ENCODE peak calls at places on chromosome 13, in nine cellular contexts. Z is esophagus squamous epithelium; B is mammary epithelial cell; G is breast epithelium; L is CD8-positive, alpha-beta T cell; R is lower lobe of right lung; C is pancreas; M is PC-9; U is heart left ventricle. H is an unnamed sample. For H3K9me3, the result is how much of the 10 kb centered on the place peaks cover.

GRCh38 chr13:36154567-36155231 is 23.5 kb upstream of the DCLK1 start:
- DNase-seq in Z (no peak), B (no peak), G (no peak), L (no peak), R (no peak), C (no peak), M (no peak), U (no peak), H (no peak)

GRCh38 chr13:44052843-44053607 is 173.3 kb downstream of the LACC1 start:
- DNase-seq in Z (no peak), B (no peak), G (peak), L (no peak), R (peak), C (no peak), M (no peak), U (peak), H (no peak)

GRCh38 chr13:94705081-94705751 is 7.1 kb downstream of the SOX21 start:
- DNase-seq in Z (no peak), B (no peak), G (no peak), L (no peak), R (no peak), C (no peak), M (no peak), U (no peak), H (no peak)

GRCh38 chr13:84870190-84870589 is 929.0 kb downstream of the SLITRK6 start:
- DNase-seq in Z (no peak), B (no peak), G (no peak), L (no peak), R (no peak), C (no peak), M (no peak), U (no peak), H (no peak)

GRCh38 chr13:73224708-73225107 is 165.9 kb downstream of the KLF5 start:
- DNase-seq in Z (no peak), B (peak), G (no peak), L (no peak), R (no peak), C (no peak), M (no peak), U (no peak), H (no peak)

GRCh38 chr13:51067376-51068125 is 43.5 kb downstream of the C13orf42 start:
- DNase-seq in Z (no peak), B (no peak), G (no peak), L (no peak), R (no peak), C (no peak), M (no peak), U (no peak), H (no peak)

GRCh38 chr13:46604226-46604968 is 51.4 kb downstream of the LRCH1 start:
- DNase-seq in Z (no peak), B (no peak), G (no peak), L (no peak), R (no peak), C (no peak), M (no peak), U (no peak), H (no peak)

GRCh38 chr13:51666839-51667238 is 82.6 kb downstream of the WDFY2 start:
- DNase-seq in Z (no peak), B (no peak), G (no peak), L (no peak), R (no peak), C (no peak), M (no peak), U (no peak), H (no peak)

GRCh38 chr13:46315491-46316075 is 71.5 kb downstream of the RUBCNL start:
- DNase-seq in Z (no peak), B (no peak), G (no peak), L (no peak), R (no peak), C (no peak), M (no peak), U (no peak), H (no peak)

GRCh38 chr13:107370036-107370785 is 802.3 kb upstream of the ARGLU1 start:
- DNase-seq in Z (no peak), B (no peak), G (no peak), L (no peak), R (no peak), C (no peak), M (no peak), U (no peak), H (no peak)

GRCh38 chr13:50200562-50200961 is 185.3 kb downstream of the KCNRG start:
- DNase-seq in Z (no peak), B (no peak), G (no peak), L (no peak), R (no peak), C (no peak), M (no peak), U (no peak), H (no peak)

GRCh38 chr13:99256709-99257108 is 1.5 kb downstream of the GPR18 start:
- DNase-seq in Z (no peak), B (no peak), G (no peak), L (no peak), R (no peak), C (no peak), M (no peak), U (no peak), H (no peak)

GRCh38 chr13:19950374-19950773 is 8.2 kb upstream of the ZMYM2 start:
- DNase-seq in Z (no peak), B (no peak), G (no peak), L (no peak), R (no peak), C (no peak), M (no peak), U (no peak), H (no peak)

GRCh38 chr13:100788540-100788939 is 113.9 kb upstream of the TMTC4 start:
- DNase-seq in Z (no peak), B (no peak), G (no peak), L (no peak), R (no peak), C (no peak), M (no peak), U (no peak), H (no peak)

GRCh38 chr13:44906758-44907157 is 82.5 kb downstream of the NUFIP1 start:
- DNase-seq in Z (no peak), B (no peak), G (no peak), L (no peak), R (no peak), C (no peak), M (no peak), U (no peak), H (no peak)

GRCh38 chr13:49996166-49996915 is 501 bp upstream of the TRIM13 start:
- DNase-seq in Z (peak), B (peak), G (peak), L (peak), R (peak), C (peak), M (peak), U (peak), H (no peak)

GRCh38 chr13:20264271-20265018 is 32.3 kb upstream of the GJB6 start:
- DNase-seq in Z (no peak), B (no peak), G (no peak), L (no peak), R (no peak), C (no peak), M (no peak), U (no peak), H (no peak)

GRCh38 chr13:35016362-35017148 is 74.5 kb downstream of the NBEA start:
- DNase-seq in Z (no peak), B (no peak), G (no peak), L (no peak), R (no peak), C (no peak), M (no peak), U (no peak), H (no peak)

GRCh38 chr13:50133277-50133953 is 118.2 kb downstream of the KCNRG start:
- DNase-seq in Z (no peak), B (no peak), G (no peak), L (no peak), R (no peak), C (no peak), M (no peak), U (peak), H (no peak)

GRCh38 chr13:59877933-59878332 is 285.8 kb downstream of the DIAPH3 start:
- DNase-seq in Z (no peak), B (peak), G (no peak), L (no peak), R (no peak), C (no peak), M (no peak), U (no peak), H (no peak)

GRCh38 chr13:26021956-26022355 is 29.9 kb downstream of the SHISA2 start:
- DNase-seq in Z (no peak), B (peak), G (no peak), L (no peak), R (no peak), C (no peak), M (no peak), U (no peak), H (no peak)

GRCh38 chr13:44221657-44222056 is 152.0 kb upstream of the SERP2 start:
- DNase-seq in Z (no peak), B (no peak), G (no peak), L (no peak), R (no peak), C (no peak), M (no peak), U (no peak), H (no peak)

GRCh38 chr13:110503979-110504499 is 57.5 kb downstream of the RAB20 start:
- DNase-seq in Z (no peak), B (no peak), G (no peak), L (no peak), R (no peak), C (peak), M (no peak), U (no peak), H (no peak)

GRCh38 chr13:109737606-109738005 is 48.8 kb downstream of the IRS2 start:
- DNase-seq in Z (no peak), B (peak), G (no peak), L (no peak), R (no peak), C (no peak), M (peak), U (no peak), H (no peak)

GRCh38 chr13:98141509-98141908 is 1.4 kb upstream of the FARP1 start:
- DNase-seq in Z (no peak), B (no peak), G (no peak), L (no peak), R (no peak), C (no peak), M (no peak), U (no peak), H (no peak)

GRCh38 chr13:25463496-25463895 is 91.7 kb downstream of the ATP8A2 start:
- DNase-seq in Z (no peak), B (peak), G (no peak), L (no peak), R (no peak), C (no peak), M (no peak), U (no peak), H (no peak)

GRCh38 chr13:40629678-40630384 is 36.6 kb downstream of the FOXO1 start:
- DNase-seq in Z (no peak), B (no peak), G (no peak), L (no peak), R (no peak), C (no peak), M (no peak), U (no peak), H (no peak)

GRCh38 chr13:58921129-58921528 is 1242.6 kb downstream of the DIAPH3 start:
- DNase-seq in Z (no peak), B (no peak), G (no peak), L (no peak), R (no peak), C (no peak), M (no peak), U (no peak), H (no peak)

GRCh38 chr13:40181203-40181845 is 485.1 kb downstream of the FOXO1 start:
- DNase-seq in Z (no peak), B (peak), G (no peak), L (no peak), R (no peak), C (no peak), M (no peak), U (no peak), H (no peak)

GRCh38 chr13:109644956-109645355 is 141.4 kb downstream of the IRS2 start:
- DNase-seq in Z (no peak), B (no peak), G (no peak), L (no peak), R (no peak), C (no peak), M (no peak), U (no peak), H (no peak)

GRCh38 chr13:21435231-21435630 is 23.9 kb downstream of the ZDHHC20 start:
- DNase-seq in Z (no peak), B (no peak), G (no peak), L (no peak), R (no peak), C (no peak), M (no peak), U (no peak), H (no peak)
- H3K9me3 ChIP-seq in Z (under half), B (under half), G (under half), L (under half), R (under half), C (under half), M (under half), U (under half), H (under half)

GRCh38 chr13:75426421-75426820 is 55.5 kb downstream of the TBC1D4 start:
- DNase-seq in Z (no peak), B (peak), G (peak), L (no peak), R (no peak), C (no peak), M (no peak), U (no peak), H (no peak)

GRCh38 chr13:75437582-75438318 is 44.2 kb downstream of the TBC1D4 start:
- DNase-seq in Z (no peak), B (no peak), G (no peak), L (no peak), R (no peak), C (no peak), M (no peak), U (no peak), H (no peak)

GRCh38 chr13:75430618-75431209 is 51.3 kb downstream of the TBC1D4 start:
- DNase-seq in Z (no peak), B (no peak), G (no peak), L (no peak), R (no peak), C (no peak), M (no peak), U (no peak), H (no peak)

GRCh38 chr13:75432811-75433244 is 49.1 kb downstream of the TBC1D4 start:
- DNase-seq in Z (no peak), B (no peak), G (no peak), L (no peak), R (no peak), C (no peak), M (no peak), U (no peak), H (no peak)

DNA sequence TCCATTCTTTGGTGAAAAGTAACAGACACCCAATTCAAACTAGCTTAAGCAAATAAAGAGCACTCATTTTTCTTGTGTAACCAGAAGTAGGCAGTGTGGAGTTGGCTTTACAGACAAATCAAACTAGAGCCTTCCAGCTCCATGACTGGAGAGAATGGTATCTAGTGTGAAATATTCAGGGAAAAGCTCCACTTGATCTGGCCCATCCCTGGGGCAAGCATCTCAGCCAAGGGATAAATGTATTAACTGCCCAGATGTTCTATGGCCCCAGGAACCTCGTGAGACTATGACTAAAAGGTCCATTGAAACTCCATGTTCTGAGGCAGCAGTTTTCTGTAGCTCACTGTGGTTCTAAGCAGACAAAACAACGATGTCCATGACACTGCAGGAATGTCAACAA is 49.9 kb downstream of the TBC1D4 start:
- DNase-seq in Z (no peak), B (no peak), G (no peak), L (no peak), R (no peak), C (no peak), M (no peak), U (no peak), H (no peak)
- H3K27ac ChIP-seq in Z (no peak), B (no peak), G (no peak), L (no peak), R (no peak), C (no peak), M (no peak), U (peak), H (no peak)

GRCh38 chr13:42894765-42895181 is 97.3 kb downstream of the EPSTI1 start:
- DNase-seq in Z (no peak), B (peak), G (no peak), L (no peak), R (no peak), C (no peak), M (peak), U (no peak), H (no peak)
- H3K9me3 ChIP-seq in Z (under half), B (under half), G (under half), L (under half), R (under half), C (under half), M (under half), U (under half), H (under half)

GRCh38 chr13:106113796-106114195 is 421.7 kb downstream of the EFNB2 start:
- DNase-seq in Z (no peak), B (no peak), G (no peak), L (no peak), R (no peak), C (no peak), M (no peak), U (no peak), H (no peak)

GRCh38 chr13:106109391-106109791 is 426.1 kb downstream of the EFNB2 start:
- DNase-seq in Z (no peak), B (no peak), G (no peak), L (no peak), R (no peak), C (no peak), M (no peak), U (no peak), H (no peak)

GRCh38 chr13:106112191-106112590 is 423.3 kb downstream of the EFNB2 start:
- DNase-seq in Z (no peak), B (no peak), G (no peak), L (no peak), R (no peak), C (no peak), M (no peak), U (no peak), H (no peak)

GRCh38 chr13:106114981-106115554 is 420.4 kb downstream of the EFNB2 start:
- DNase-seq in Z (no peak), B (no peak), G (no peak), L (no peak), R (no peak), C (no peak), M (no peak), U (no peak), H (no peak)

GRCh38 chr13:106110241-106110855 is 425.1 kb downstream of the EFNB2 start:
- DNase-seq in Z (no peak), B (no peak), G (no peak), L (no peak), R (no peak), C (no peak), M (no peak), U (no peak), H (no peak)
- H3K27ac ChIP-seq in Z (no peak), B (no peak), G (no peak), L (no peak), R (no peak), C (no peak), M (no peak), U (no peak), H (no peak)

GRCh38 chr13:55029280-55029679 is 2000.7 kb downstream of the OLFM4 start:
- DNase-seq in Z (no peak), B (no peak), G (no peak), L (no peak), R (no peak), C (no peak), M (no peak), U (no peak), H (no peak)
- H3K9me3 ChIP-seq in Z (under half), B (under half), G (under half), L (under half), R (under half), C (under half), M (under half), U (under half), H (under half)

DNA sequence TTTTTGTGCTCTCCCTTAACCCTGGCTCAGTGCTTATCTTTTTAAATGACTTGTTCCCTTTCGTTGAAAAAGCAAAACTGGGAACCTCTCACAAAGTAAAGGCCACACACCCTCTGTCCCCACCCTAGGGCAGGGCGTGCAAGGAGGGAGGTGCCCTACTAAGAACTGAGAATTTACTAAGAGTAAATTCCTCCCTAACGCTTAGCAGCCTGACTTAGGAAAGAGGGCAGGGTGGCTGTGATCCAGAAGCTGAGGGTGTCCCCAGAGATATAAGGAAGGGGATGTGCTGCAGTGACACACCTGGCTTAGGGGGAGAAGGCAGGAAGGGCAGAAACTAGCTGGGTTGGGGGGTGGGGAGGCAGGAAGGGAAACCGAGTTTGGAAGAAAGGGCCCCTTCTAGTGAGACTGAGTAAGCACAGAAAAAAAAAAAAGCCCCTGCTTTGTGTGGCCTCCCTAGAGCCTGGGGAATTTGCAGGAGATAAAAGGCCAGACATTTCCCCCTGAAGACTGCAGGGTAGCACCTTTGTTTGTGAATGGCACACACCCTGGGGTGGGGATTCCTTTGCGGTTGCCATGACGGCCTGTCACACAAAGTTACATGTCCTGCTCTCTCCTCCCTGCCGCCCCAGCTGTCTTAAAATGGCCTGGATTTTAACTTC is 435.1 kb downstream of the EFNB2 start:
- DNase-seq in Z (no peak), B (no peak), G (no peak), L (no peak), R (no peak), C (no peak), M (peak), U (no peak), H (peak)
- H3K27ac ChIP-seq in Z (peak), B (no peak), G (no peak), L (no peak), R (no peak), C (no peak), M (peak), U (no peak), H (peak)

GRCh38 chr13:112115403-112116091 is 48.6 kb downstream of the SOX1 start:
- DNase-seq in Z (no peak), B (no peak), G (no peak), L (no peak), R (no peak), C (no peak), M (no peak), U (no peak), H (no peak)
- H3K9me3 ChIP-seq in Z (under half), B (under half), G (under half), L (under half), R (under half), C (under half), M (under half), U (under half), H (under half)

H was measured in iPS DF 6.9.